ENCODE peak calls at places on chromosomes 12 and 14, in four cellular contexts. U is endodermal cell, W is BJ, L is AG04450. M is an unnamed sample.

GRCh38 chr12:131011165-131012079 is 57.7 kb downstream of the ADGRD1 start:
- DNase-seq in U (no peak), W (peak), L (no peak), M (peak)

GRCh38 chr14:103861413-103862392 is 14.3 kb upstream of the PPP1R13B start:
- DNase-seq in U (no peak), W (no peak), L (no peak), M (no peak)

GRCh38 chr12:38823743-38824142 is 81.6 kb downstream of the CPNE8 start:
- DNase-seq in U (no peak), W (peak), L (no peak), M (peak)

GRCh38 chr12:913919-914718 is 35.4 kb downstream of the RAD52 start:
- DNase-seq in U (no peak), W (peak), L (peak), M (no peak)

GRCh38 chr12:26870491-26871419 is 37.8 kb upstream of the ITPR2 start:
- DNase-seq in U (no peak), W (no peak), L (peak), M (peak)

GRCh38 chr14:99280852-99281251 is 8.9 kb upstream of the BCL11B start:
- DNase-seq in U (peak), W (no peak), L (no peak), M (no peak)

GRCh38 chr14:89236846-89237245 is 180.2 kb downstream of the FOXN3 start:
- DNase-seq in U (no peak), W (no peak), L (no peak), M (no peak)

GRCh38 chr12:124347805-124348658 is 53.1 kb downstream of the RFLNA start:
- DNase-seq in U (peak), W (no peak), L (no peak), M (no peak)

GRCh38 chr14:60622210-60622919 is 26.9 kb downstream of the SIX1 start:
- DNase-seq in U (no peak), W (no peak), L (no peak), M (no peak)

GRCh38 chr14:39376671-39377403 is 55.4 kb downstream of the FBXO33 start:
- DNase-seq in U (no peak), W (no peak), L (no peak), M (no peak)

GRCh38 chr12:4331221-4331620 is 10.2 kb downstream of the TIGAR start:
- DNase-seq in U (no peak), W (no peak), L (no peak), M (no peak)

GRCh38 chr14:104650981-104651875 is 38.2 kb upstream of the INF2 start:
- DNase-seq in U (peak), W (no peak), L (no peak), M (no peak)

GRCh38 chr12:77062846-77063461 is 2.4 kb downstream of the E2F7 start:
- DNase-seq in U (no peak), W (no peak), L (peak), M (no peak)

GRCh38 chr14:90383731-90384542 is 12.9 kb upstream of the CALM1 start:
- DNase-seq in U (peak), W (no peak), L (no peak), M (no peak)

GRCh38 chr12:57451233-57451778 is 3.8 kb upstream of the INHBE start:
- DNase-seq in U (no peak), W (no peak), L (no peak), M (no peak)

GRCh38 chr14:56657604-56658003 is 78.0 kb downstream of the TMEM260 start:
- DNase-seq in U (peak), W (no peak), L (no peak), M (no peak)

GRCh38 chr12:68321140-68321539 is 11.0 kb downstream of the MDM1 start:
- DNase-seq in U (no peak), W (no peak), L (no peak), M (no peak)

GRCh38 chr12:67018105-67018504 is 251.1 kb upstream of the CAND1 start:
- DNase-seq in U (peak), W (no peak), L (no peak), M (no peak)

GRCh38 chr14:68309121-68309520 is 483.7 kb downstream of the ZFP36L1 start:
- DNase-seq in U (no peak), W (no peak), L (no peak), M (no peak)

GRCh38 chr14:68549057-68549421 is 243.8 kb downstream of the ZFP36L1 start:
- DNase-seq in U (no peak), W (no peak), L (no peak), M (no peak)

GRCh38 chr12:32397703-32398102 is 1.7 kb upstream of the FGD4 start:
- DNase-seq in U (no peak), W (no peak), L (no peak), M (no peak)

GRCh38 chr12:29337325-29337724 is 43.6 kb downstream of the ERGIC2 start:
- DNase-seq in U (no peak), W (no peak), L (no peak), M (no peak)

GRCh38 chr14:93337143-93337753 is 4.4 kb upstream of the BTBD7 start:
- DNase-seq in U (peak), W (no peak), L (no peak), M (no peak)

GRCh38 chr12:112971248-112971647 is 7.1 kb upstream of the OAS2 start:
- DNase-seq in U (no peak), W (no peak), L (no peak), M (peak)

GRCh38 chr12:124730455-124730932 is 133.2 kb downstream of the SCARB1 start:
- DNase-seq in U (no peak), W (no peak), L (peak), M (no peak)

GRCh38 chr12:34400986-34401658 is 378.8 kb downstream of the ALG10 start:
- DNase-seq in U (peak), W (no peak), L (no peak), M (no peak)

GRCh38 chr12:89943461-89943860 is 234.8 kb upstream of the ATP2B1 start:
- DNase-seq in U (no peak), W (no peak), L (no peak), M (no peak)

GRCh38 chr12:49365542-49365941 is 1.7 kb upstream of the SPATS2 start:
- DNase-seq in U (peak), W (no peak), L (no peak), M (no peak)
- H3K4me3 ChIP-seq in U (no peak), W (no peak), L (no peak), M (no peak)

GRCh38 chr12:75628511-75628910 is 117.1 kb upstream of the KRR1 start:
- DNase-seq in U (no peak), W (no peak), L (no peak), M (no peak)

GRCh38 chr12:75622492-75622891 is 111.1 kb upstream of the KRR1 start:
- DNase-seq in U (no peak), W (no peak), L (no peak), M (no peak)

GRCh38 chr12:75628916-75629315 is 117.5 kb upstream of the KRR1 start:
- DNase-seq in U (no peak), W (no peak), L (no peak), M (no peak)

GRCh38 chr12:75623631-75624118 is 112.3 kb upstream of the KRR1 start:
- DNase-seq in U (peak), W (no peak), L (no peak), M (peak)
- TF ChIP-seq CTCF in U (peak), W (peak), L (peak), M (no peak)

GRCh38 chr12:10131101-10131632 is 1.2 kb upstream of the CLEC7A start:
- DNase-seq in U (no peak), W (no peak), L (no peak), M (no peak)

GRCh38 chr12:10132971-10133370 is 3.0 kb upstream of the CLEC7A start:
- DNase-seq in U (no peak), W (no peak), L (no peak), M (no peak)

GRCh38 chr12:10130042-10130441 is at the start of gene CLEC7A:
- DNase-seq in U (no peak), W (no peak), L (no peak), M (no peak)

GRCh38 chr12:10126401-10126800 is 3.6 kb downstream of the CLEC7A start:
- DNase-seq in U (no peak), W (no peak), L (no peak), M (no peak)

DNA sequence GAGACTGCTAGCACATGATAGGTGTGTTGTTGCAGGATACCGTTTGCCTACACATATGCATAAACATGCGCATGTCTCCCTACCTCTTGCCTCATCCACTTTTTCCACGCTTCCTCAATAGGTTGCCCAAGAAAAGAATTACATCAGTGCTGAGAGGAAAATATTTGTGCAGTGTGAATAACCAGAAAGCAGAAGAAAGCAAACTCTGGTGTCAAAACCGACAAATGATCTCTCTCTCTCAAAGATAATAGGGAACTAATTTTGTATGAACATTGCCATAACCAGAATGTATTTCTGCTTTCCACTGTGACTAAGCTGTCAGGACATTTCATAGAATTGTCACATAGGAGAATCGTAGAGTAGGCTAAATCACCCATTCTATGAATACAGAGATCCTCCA is 1.3 kb downstream of the CLEC7A start:
- DNase-seq in U (no peak), W (no peak), L (no peak), M (no peak)
- H3K4me3 ChIP-seq in U (no peak), W (no peak), L (no peak), M (no peak)

DNA sequence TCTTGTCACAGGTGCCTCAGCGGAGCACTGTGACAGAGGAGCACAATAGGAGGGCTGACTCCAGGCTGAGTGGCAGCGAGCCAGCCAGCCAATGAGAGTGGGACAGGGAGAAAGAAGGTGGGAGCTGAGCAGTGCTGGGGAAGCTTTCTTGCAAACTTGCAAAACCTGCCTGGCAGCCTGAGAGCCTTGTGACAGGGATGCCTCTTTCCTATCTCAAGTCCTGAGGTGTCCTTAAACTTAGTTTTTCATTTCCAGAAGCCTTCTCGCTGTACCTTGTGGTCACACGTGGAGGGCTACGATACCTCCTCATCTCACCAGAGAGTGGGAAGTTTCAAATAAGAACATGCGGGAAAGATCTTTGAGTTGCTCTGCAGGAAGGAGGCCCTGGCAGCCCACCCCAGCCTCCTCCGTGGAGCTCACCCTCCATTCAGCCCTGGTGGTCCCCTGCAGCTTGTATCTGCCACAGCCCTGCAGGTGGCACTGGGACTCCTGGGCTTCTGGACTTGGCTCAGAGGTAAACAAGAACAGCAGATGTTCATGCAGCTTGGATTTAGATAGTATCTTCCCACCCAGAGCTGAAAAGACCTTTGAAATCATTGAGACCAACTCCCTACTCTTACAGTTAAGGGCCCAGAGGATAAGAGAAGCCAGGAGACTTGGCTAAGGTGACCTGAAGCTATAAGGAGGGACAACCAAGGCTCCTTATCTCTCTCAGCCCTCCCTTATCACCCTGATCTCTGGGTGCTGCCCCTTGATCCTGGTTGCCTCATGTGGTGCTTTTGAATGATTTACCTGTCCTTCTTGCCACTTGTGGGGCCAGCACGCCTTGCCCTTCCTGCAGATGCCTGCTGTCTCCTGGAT is 153.5 kb upstream of the MAX start:
- DNase-seq in U (peak), W (no peak), L (no peak), M (no peak)
- TF ChIP-seq CTCF in U (peak), W (no peak), L (no peak), M (no peak)

GRCh38 chr12:93595336-93595735 is 22.9 kb downstream of the SOCS2 start:
- DNase-seq in U (no peak), W (no peak), L (no peak), M (no peak)
- H3K4me3 ChIP-seq in U (no peak), W (no peak), L (no peak), M (no peak)

GRCh38 chr14:64115401-64115800 is 178.8 kb downstream of the ESR2 start:
- DNase-seq in U (no peak), W (no peak), L (no peak), M (no peak)

GRCh38 chr14:64114796-64115195 is 179.4 kb downstream of the ESR2 start:
- DNase-seq in U (no peak), W (no peak), L (no peak), M (no peak)

GRCh38 chr14:64118892-64119291 is 175.3 kb downstream of the ESR2 start:
- DNase-seq in U (no peak), W (no peak), L (no peak), M (no peak)

GRCh38 chr14:64119535-64119934 is 174.6 kb downstream of the ESR2 start:
- DNase-seq in U (no peak), W (no peak), L (no peak), M (no peak)

GRCh38 chr14:64117671-64118402 is 176.3 kb downstream of the ESR2 start:
- DNase-seq in U (no peak), W (no peak), L (no peak), M (no peak)
- TF ChIP-seq CTCF in U (no peak), W (no peak), L (no peak), M (no peak)

M was measured in HFF-Myc.